ENCODE peak calls at places on chromosomes 1 and 21, in seven cellular contexts. One of them, this sample, is unnamed.

GRCh38 chr1:237405912-237406311 is 363.9 kb downstream of the RYR2 start:
- DNase-seq in fibroblast of mammary gland: no peak
- DNase-seq in body of pancreas: no peak
- DNase-seq in hepatocyte: no peak
- DNase-seq in fibroblast of lung: no peak
- DNase-seq in ovary: no peak
- DNase-seq in mucosa of descending colon: no peak
- DNase-seq in this sample: no peak

GRCh38 chr1:33459766-33460543 is 12.5 kb upstream of the ZSCAN20 start:
- DNase-seq in fibroblast of mammary gland: peak
- DNase-seq in body of pancreas: no peak
- DNase-seq in hepatocyte: no peak
- DNase-seq in fibroblast of lung: peak
- DNase-seq in ovary: no peak
- DNase-seq in mucosa of descending colon: no peak
- DNase-seq in this sample: no peak

GRCh38 chr1:61741682-61742619 is at the start of gene PATJ:
- DNase-seq in fibroblast of mammary gland: no peak
- DNase-seq in body of pancreas: peak
- DNase-seq in hepatocyte: peak
- DNase-seq in fibroblast of lung: peak
- DNase-seq in ovary: peak
- DNase-seq in mucosa of descending colon: peak
- DNase-seq in this sample: no peak

GRCh38 chr1:150383629-150384318 is 19.8 kb downstream of the RPRD2 start:
- DNase-seq in fibroblast of mammary gland: no peak
- DNase-seq in body of pancreas: no peak
- DNase-seq in hepatocyte: no peak
- DNase-seq in fibroblast of lung: no peak
- DNase-seq in ovary: no peak
- DNase-seq in mucosa of descending colon: no peak
- DNase-seq in this sample: no peak

GRCh38 chr1:167601442-167602380 is 28.3 kb upstream of the RCSD1 start:
- DNase-seq in fibroblast of mammary gland: no peak
- DNase-seq in body of pancreas: peak
- DNase-seq in hepatocyte: no peak
- DNase-seq in fibroblast of lung: peak
- DNase-seq in ovary: peak
- DNase-seq in mucosa of descending colon: peak
- DNase-seq in this sample: peak

GRCh38 chr1:32891241-32891570 is 4.9 kb downstream of the HPCA start:
- DNase-seq in fibroblast of mammary gland: no peak
- DNase-seq in body of pancreas: no peak
- DNase-seq in hepatocyte: no peak
- DNase-seq in fibroblast of lung: peak
- DNase-seq in ovary: no peak
- DNase-seq in mucosa of descending colon: no peak
- DNase-seq in this sample: no peak

GRCh38 chr1:978069-978834 is 3.6 kb downstream of the PERM1 start:
- DNase-seq in fibroblast of mammary gland: no peak
- DNase-seq in body of pancreas: peak
- DNase-seq in hepatocyte: no peak
- DNase-seq in fibroblast of lung: no peak
- DNase-seq in ovary: no peak
- DNase-seq in mucosa of descending colon: no peak
- DNase-seq in this sample: no peak

GRCh38 chr1:231192620-231193163 is 30.8 kb downstream of the TRIM67 start:
- DNase-seq in fibroblast of mammary gland: peak
- DNase-seq in body of pancreas: peak
- DNase-seq in hepatocyte: no peak
- DNase-seq in fibroblast of lung: peak
- DNase-seq in ovary: no peak
- DNase-seq in mucosa of descending colon: peak
- DNase-seq in this sample: peak

GRCh38 chr1:11952455-11953109 is 18.1 kb downstream of the PLOD1 start:
- DNase-seq in fibroblast of mammary gland: no peak
- DNase-seq in body of pancreas: no peak
- DNase-seq in hepatocyte: no peak
- DNase-seq in fibroblast of lung: no peak
- DNase-seq in ovary: no peak
- DNase-seq in mucosa of descending colon: no peak
- DNase-seq in this sample: peak

GRCh38 chr1:162905174-162905573 is 44.2 kb upstream of the CCDC190 start:
- DNase-seq in fibroblast of mammary gland: no peak
- DNase-seq in body of pancreas: no peak
- DNase-seq in hepatocyte: no peak
- DNase-seq in fibroblast of lung: no peak
- DNase-seq in ovary: no peak
- DNase-seq in mucosa of descending colon: no peak
- DNase-seq in this sample: no peak

GRCh38 chr1:36624466-36624865 is 141.8 kb upstream of the CSF3R start:
- DNase-seq in fibroblast of mammary gland: no peak
- DNase-seq in body of pancreas: no peak
- DNase-seq in hepatocyte: no peak
- DNase-seq in fibroblast of lung: no peak
- DNase-seq in ovary: no peak
- DNase-seq in mucosa of descending colon: no peak
- DNase-seq in this sample: no peak

GRCh38 chr1:110464340-110464739 is 13.4 kb downstream of the PROK1 start:
- DNase-seq in fibroblast of mammary gland: peak
- DNase-seq in body of pancreas: no peak
- DNase-seq in hepatocyte: peak
- DNase-seq in fibroblast of lung: peak
- DNase-seq in ovary: no peak
- DNase-seq in mucosa of descending colon: no peak
- DNase-seq in this sample: peak

GRCh38 chr1:230303069-230303468 is 123.1 kb downstream of the PGBD5 start:
- DNase-seq in fibroblast of mammary gland: peak
- DNase-seq in body of pancreas: no peak
- DNase-seq in hepatocyte: no peak
- DNase-seq in fibroblast of lung: peak
- DNase-seq in ovary: no peak
- DNase-seq in mucosa of descending colon: no peak
- DNase-seq in this sample: no peak

GRCh38 chr1:99685516-99686180 is 39.7 kb downstream of the PALMD start:
- DNase-seq in fibroblast of mammary gland: peak
- DNase-seq in body of pancreas: peak
- DNase-seq in hepatocyte: peak
- DNase-seq in fibroblast of lung: peak
- DNase-seq in ovary: peak
- DNase-seq in mucosa of descending colon: peak
- DNase-seq in this sample: peak

GRCh38 chr1:11650331-11650991 is 3.8 kb downstream of the FBXO2 start:
- DNase-seq in fibroblast of mammary gland: peak
- DNase-seq in body of pancreas: peak
- DNase-seq in hepatocyte: peak
- DNase-seq in fibroblast of lung: peak
- DNase-seq in ovary: no peak
- DNase-seq in mucosa of descending colon: peak
- DNase-seq in this sample: peak

GRCh38 chr1:206899717-206900116 is 2.5 kb downstream of the IL24 start:
- DNase-seq in fibroblast of mammary gland: no peak
- DNase-seq in body of pancreas: no peak
- DNase-seq in hepatocyte: no peak
- DNase-seq in fibroblast of lung: no peak
- DNase-seq in ovary: no peak
- DNase-seq in mucosa of descending colon: no peak
- DNase-seq in this sample: peak

GRCh38 chr1:181149326-181150000 is 61.0 kb downstream of the IER5 start:
- DNase-seq in fibroblast of mammary gland: no peak
- DNase-seq in body of pancreas: no peak
- DNase-seq in hepatocyte: no peak
- DNase-seq in fibroblast of lung: no peak
- DNase-seq in ovary: no peak
- DNase-seq in mucosa of descending colon: peak
- DNase-seq in this sample: no peak

GRCh38 chr1:29519108-29519507 is 282.8 kb downstream of the PTPRU start:
- DNase-seq in fibroblast of mammary gland: no peak
- DNase-seq in body of pancreas: no peak
- DNase-seq in hepatocyte: no peak
- DNase-seq in fibroblast of lung: no peak
- DNase-seq in ovary: peak
- DNase-seq in mucosa of descending colon: no peak
- DNase-seq in this sample: no peak

GRCh38 chr1:18175530-18176377 is 68.2 kb downstream of the IGSF21 start:
- DNase-seq in fibroblast of mammary gland: no peak
- DNase-seq in body of pancreas: peak
- DNase-seq in hepatocyte: no peak
- DNase-seq in fibroblast of lung: no peak
- DNase-seq in ovary: no peak
- DNase-seq in mucosa of descending colon: no peak
- DNase-seq in this sample: no peak

GRCh38 chr1:218886472-218886871 is 287.2 kb upstream of the LYPLAL1 start:
- DNase-seq in fibroblast of mammary gland: peak
- DNase-seq in body of pancreas: no peak
- DNase-seq in hepatocyte: peak
- DNase-seq in fibroblast of lung: peak
- DNase-seq in ovary: peak
- DNase-seq in mucosa of descending colon: peak
- DNase-seq in this sample: peak

GRCh38 chr21:10272216-10272615 is 249.2 kb upstream of the TPTE start:
- DNase-seq in fibroblast of mammary gland: no peak
- DNase-seq in body of pancreas: no peak
- DNase-seq in hepatocyte: no peak
- DNase-seq in fibroblast of lung: no peak
- DNase-seq in ovary: no peak
- DNase-seq in mucosa of descending colon: no peak
- DNase-seq in this sample: peak

GRCh38 chr1:115426271-115426771 is 88.3 kb upstream of the NGF start:
- DNase-seq in fibroblast of mammary gland: peak
- DNase-seq in body of pancreas: peak
- DNase-seq in hepatocyte: peak
- DNase-seq in fibroblast of lung: peak
- DNase-seq in ovary: peak
- DNase-seq in mucosa of descending colon: no peak
- DNase-seq in this sample: peak

GRCh38 chr1:85568660-85569059 is 11.9 kb upstream of the CCN1 start:
- DNase-seq in fibroblast of mammary gland: no peak
- DNase-seq in body of pancreas: no peak
- DNase-seq in hepatocyte: no peak
- DNase-seq in fibroblast of lung: peak
- DNase-seq in ovary: no peak
- DNase-seq in mucosa of descending colon: no peak
- DNase-seq in this sample: no peak

GRCh38 chr1:208243851-208244583 is at the start of gene PLXNA2:
- DNase-seq in fibroblast of mammary gland: peak
- DNase-seq in body of pancreas: peak
- DNase-seq in hepatocyte: peak
- DNase-seq in fibroblast of lung: peak
- DNase-seq in ovary: peak
- DNase-seq in mucosa of descending colon: peak
- DNase-seq in this sample: peak
- TF ChIP-seq CTCF in fibroblast of mammary gland: no peak
- TF ChIP-seq CTCF in body of pancreas: no peak
- TF ChIP-seq CTCF in hepatocyte: no peak
- TF ChIP-seq CTCF in fibroblast of lung: no peak
- TF ChIP-seq CTCF in ovary: no peak
- TF ChIP-seq CTCF in mucosa of descending colon: no peak
- TF ChIP-seq CTCF in this sample: no peak

DNA sequence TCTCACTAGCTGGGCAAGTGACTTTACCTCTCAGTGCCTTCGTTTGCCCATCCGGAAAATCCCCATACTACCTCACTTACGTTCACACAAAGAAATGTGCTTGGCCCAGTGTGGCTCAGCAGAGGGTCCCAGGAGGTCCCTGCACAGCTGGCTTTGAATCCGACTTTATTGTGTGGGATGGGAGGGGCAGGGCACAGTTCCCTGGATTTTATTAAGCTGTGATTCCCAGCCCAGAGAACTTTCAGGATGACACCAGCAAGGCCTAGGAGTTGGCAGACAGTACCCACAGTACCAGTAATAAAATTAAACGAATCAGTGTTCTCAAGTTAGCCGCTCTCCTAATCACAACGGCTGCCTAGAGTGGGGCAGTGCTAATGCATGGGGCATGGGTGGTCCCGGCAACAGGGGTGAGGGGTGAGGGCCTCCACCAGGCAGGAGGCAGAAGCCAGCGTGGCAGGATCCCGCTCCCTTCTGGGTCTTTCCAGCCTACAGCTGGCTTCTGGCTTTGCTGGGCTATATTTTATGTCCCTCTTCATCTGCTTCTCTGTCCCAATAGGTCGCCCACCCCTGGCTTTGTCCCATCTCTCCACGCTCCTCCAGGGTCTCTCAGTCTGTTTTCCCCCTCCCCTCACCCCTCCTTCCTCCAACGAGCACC is 74.9 kb downstream of the VWA5B1 start:
- DNase-seq in fibroblast of mammary gland: no peak
- DNase-seq in body of pancreas: no peak
- DNase-seq in hepatocyte: no peak
- DNase-seq in fibroblast of lung: no peak
- DNase-seq in ovary: no peak
- DNase-seq in mucosa of descending colon: no peak
- DNase-seq in this sample: no peak
- H3K4me3 ChIP-seq in fibroblast of mammary gland: no peak
- H3K4me3 ChIP-seq in body of pancreas: no peak
- H3K4me3 ChIP-seq in hepatocyte: no peak
- H3K4me3 ChIP-seq in fibroblast of lung: no peak
- H3K4me3 ChIP-seq in ovary: no peak
- H3K4me3 ChIP-seq in mucosa of descending colon: no peak
- H3K4me3 ChIP-seq in this sample: no peak

DNA sequence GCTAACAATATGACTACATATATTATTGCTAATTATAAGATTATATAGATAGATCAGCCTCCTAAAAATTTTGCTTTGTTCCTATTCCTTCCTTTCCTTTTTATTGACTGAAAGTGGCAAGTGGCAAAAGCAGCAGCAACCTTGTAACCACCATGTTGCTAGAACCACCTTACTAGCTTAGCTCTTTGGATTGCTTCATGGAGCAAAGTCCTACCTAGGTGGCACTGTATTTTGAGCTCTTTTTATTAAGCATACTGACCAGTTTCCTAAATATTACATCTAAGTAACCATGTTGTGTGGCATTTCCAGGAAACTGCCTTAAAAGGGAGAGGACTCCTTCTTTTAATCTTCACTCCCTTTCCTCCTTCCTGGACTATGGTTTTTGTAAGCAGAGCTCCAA is 90.8 kb downstream of the UCHL5 start:
- DNase-seq in fibroblast of mammary gland: no peak
- DNase-seq in body of pancreas: no peak
- DNase-seq in hepatocyte: no peak
- DNase-seq in fibroblast of lung: no peak
- DNase-seq in ovary: no peak
- DNase-seq in mucosa of descending colon: no peak
- DNase-seq in this sample: no peak
- TF ChIP-seq CTCF in fibroblast of mammary gland: no peak
- TF ChIP-seq CTCF in body of pancreas: no peak
- TF ChIP-seq CTCF in hepatocyte: no peak
- TF ChIP-seq CTCF in fibroblast of lung: no peak
- TF ChIP-seq CTCF in ovary: no peak
- TF ChIP-seq CTCF in mucosa of descending colon: no peak
- TF ChIP-seq CTCF in this sample: no peak

DNA sequence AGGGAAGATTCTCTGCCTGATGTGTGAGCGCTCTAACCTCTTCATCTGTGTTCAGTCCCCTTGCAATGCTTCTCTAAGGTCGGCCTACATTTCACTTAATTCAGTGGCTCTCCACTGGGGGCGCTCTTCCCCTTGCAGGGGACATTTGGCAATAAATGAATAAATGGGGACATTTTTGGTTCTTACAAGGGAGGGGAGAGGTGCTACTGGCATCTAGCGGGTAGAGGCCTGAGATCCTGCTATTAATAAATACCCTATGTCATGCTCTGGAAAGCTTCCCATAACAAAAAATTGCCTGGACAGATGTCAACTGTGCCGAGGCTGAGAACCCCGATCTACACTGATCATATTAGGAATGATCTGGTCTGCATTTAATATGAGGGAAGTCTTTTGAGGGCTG is 25.9 kb upstream of the DNAJC11 start:
- DNase-seq in fibroblast of mammary gland: peak
- DNase-seq in body of pancreas: peak
- DNase-seq in hepatocyte: peak
- DNase-seq in fibroblast of lung: peak
- DNase-seq in ovary: peak
- DNase-seq in mucosa of descending colon: peak
- DNase-seq in this sample: peak
- H3K4me3 ChIP-seq in fibroblast of mammary gland: no peak
- H3K4me3 ChIP-seq in body of pancreas: no peak
- H3K4me3 ChIP-seq in hepatocyte: no peak
- H3K4me3 ChIP-seq in fibroblast of lung: no peak
- H3K4me3 ChIP-seq in ovary: no peak
- H3K4me3 ChIP-seq in mucosa of descending colon: no peak
- H3K4me3 ChIP-seq in this sample: no peak

This sample was measured in cardiac fibroblast.